ENCODE peak calls at places on chromosomes 1 and 21, in five cellular contexts. I is A549, T is HepG2, B is K562, F is GM12878. G is an unnamed sample.

GRCh38 chr1:26582053-26582835 is 52.7 kb downstream of the RPS6KA1 start:
- DNase-seq in F (no peak), I (no peak), B (no peak), T (no peak), G (no peak)

GRCh38 chr1:195591917-195592672 is 1016.1 kb downstream of the KCNT2 start:
- DNase-seq in B (no peak), F (no peak), I (no peak), T (no peak), G (peak; percentile 89)

GRCh38 chr1:56183151-56183550 is 396.2 kb downstream of the PLPP3 start:
- DNase-seq in B (no peak), F (no peak), I (no peak), T (no peak), G (no peak)

GRCh38 chr1:46413596-46413985 is 19.5 kb downstream of the FAAH start:
- DNase-seq in F (no peak), I (peak; percentile 45), T (peak; percentile 17), B (peak; percentile 77), G (no peak)

GRCh38 chr1:154743536-154744036 is 126.5 kb downstream of the KCNN3 start:
- DNase-seq in F (no peak), B (no peak), I (no peak), T (no peak), G (no peak)

GRCh38 chr1:207861442-207862177 is 49.3 kb downstream of the CD34 start:
- DNase-seq in I (no peak), B (no peak), F (peak; percentile 44), T (no peak), G (no peak)

GRCh38 chr1:72282271-72282656 is at the start of gene NEGR1:
- DNase-seq in I (no peak), T (no peak), B (no peak), F (no peak), G (peak; percentile 68)

GRCh38 chr1:221435510-221435909 is 306.4 kb downstream of the DUSP10 start:
- DNase-seq in F (no peak), B (peak; percentile 42), T (peak; percentile 17), I (peak; percentile 36), G (peak; percentile 83)

GRCh38 chr1:214292317-214292716 is 11.4 kb downstream of the SMYD2 start:
- DNase-seq in I (no peak), T (no peak), B (no peak), F (no peak), G (peak; percentile 53)

GRCh38 chr1:21511579-21512522 is 2.6 kb downstream of the ALPL start:
- DNase-seq in T (no peak), I (no peak), F (no peak), B (no peak), G (peak; percentile 96)

GRCh38 chr21:42658320-42659105 is 5.1 kb downstream of the PDE9A start:
- DNase-seq in I (no peak), F (no peak), B (no peak), T (no peak), G (no peak)

GRCh38 chr1:203289281-203289981 is 15.9 kb upstream of the BTG2 start:
- DNase-seq in T (no peak), I (no peak), F (peak; percentile 99), B (peak; percentile 89), G (no peak)

GRCh38 chr1:82386365-82387069 is 585.8 kb downstream of the ADGRL2 start:
- DNase-seq in T (no peak), F (no peak), B (no peak), I (no peak), G (no peak)

GRCh38 chr1:117627562-117628165 is 21.8 kb downstream of the TENT5C start:
- DNase-seq in F (no peak), B (no peak), T (no peak), I (no peak), G (no peak)

GRCh38 chr1:223201967-223202366 is 58.9 kb upstream of the TLR5 start:
- DNase-seq in B (no peak), F (no peak), T (no peak), I (no peak), G (no peak)

GRCh38 chr1:6475381-6476133 is 9.6 kb upstream of the TNFRSF25 start:
- DNase-seq in I (peak; percentile 73), B (peak; percentile 82), F (no peak), T (no peak), G (no peak)

GRCh38 chr1:31072304-31072746 is 6.8 kb upstream of the PUM1 start:
- DNase-seq in B (peak; percentile 87), F (no peak), I (no peak), T (peak; percentile 14), G (no peak)

GRCh38 chr1:37437058-37437457 is 37.3 kb upstream of the ZC3H12A start:
- DNase-seq in T (no peak), F (no peak), I (no peak), B (no peak), G (no peak)

GRCh38 chr1:116824631-116825399 is 70.6 kb downstream of the CD2 start:
- DNase-seq in I (no peak), B (peak; percentile 46), F (no peak), T (no peak), G (no peak)

GRCh38 chr1:67650061-67650460 is 34.9 kb upstream of the GADD45A start:
- DNase-seq in T (no peak), I (no peak), F (no peak), B (no peak), G (peak; percentile 61)

GRCh38 chr1:24127801-24128363 is 15.1 kb downstream of the IL22RA1 start:
- DNase-seq in F (no peak), B (no peak), T (no peak), I (no peak), G (no peak)

GRCh38 chr1:221100196-221100950 is 221.1 kb downstream of the HLX start:
- DNase-seq in B (peak; percentile 59), T (no peak), F (no peak), I (no peak), G (peak; percentile 86)

GRCh38 chr1:93844262-93845045 is 34.6 kb downstream of the DNTTIP2 start:
- DNase-seq in T (peak; percentile 77), B (peak; percentile 82), I (peak; percentile 54), F (peak; percentile 34), G (peak; percentile 86)

GRCh38 chr1:33379631-33380354 is 51.1 kb downstream of the PHC2 start:
- DNase-seq in T (no peak), B (no peak), F (no peak), I (no peak), G (no peak)

GRCh38 chr1:81511281-81511680 is 289.5 kb upstream of the ADGRL2 start:
- DNase-seq in T (no peak), F (no peak), I (no peak), B (no peak), G (no peak)

GRCh38 chr1:112093372-112093694 is 103.9 kb upstream of the KCND3 start:
- DNase-seq in T (no peak), B (no peak), F (no peak), I (no peak), G (no peak)
- TF ChIP-seq SMC3 in T (no peak), B (no peak), F (no peak), I (no peak), G (no peak)

GRCh38 chr1:235937123-235937522 is 70.4 kb upstream of the LYST start:
- DNase-seq in I (no peak), F (no peak), B (peak; percentile 20), T (no peak), G (no peak)
- TF ChIP-seq USF2 in I (no peak), F (no peak), B (no peak), T (no peak), G (no peak)

DNA sequence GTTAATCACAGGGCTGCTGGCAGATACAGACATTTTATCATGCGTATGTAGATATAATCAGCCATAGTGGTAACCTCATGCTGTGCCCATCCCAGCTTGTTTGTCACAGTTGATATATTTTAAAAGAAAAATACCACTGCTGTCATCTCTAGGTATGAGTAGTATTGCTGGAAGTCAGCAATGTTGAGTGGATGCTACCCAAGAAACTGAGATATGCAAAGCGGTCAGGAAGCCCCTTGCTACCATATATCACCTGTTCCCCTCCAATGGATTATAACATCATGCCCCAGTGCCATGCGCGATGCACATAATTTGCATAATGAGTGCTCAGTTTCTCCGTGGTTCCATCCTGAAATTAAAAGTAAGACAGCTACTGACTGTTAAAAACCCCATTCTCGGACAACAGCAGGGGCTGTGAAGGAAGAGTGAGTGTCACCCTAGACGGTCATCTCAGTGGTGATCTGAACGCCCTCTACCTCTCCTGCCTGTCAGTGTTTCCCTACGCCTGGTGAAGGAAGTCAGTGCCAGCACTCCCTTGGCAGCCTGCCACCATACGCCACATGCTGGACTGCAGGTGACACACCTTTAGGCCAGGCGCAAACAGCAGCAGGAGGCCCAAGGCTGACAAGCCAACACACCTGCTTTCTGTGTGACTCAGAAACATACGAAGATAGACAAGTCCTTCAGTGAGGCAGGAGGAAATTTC is 2.7 kb downstream of the IL10RB start:
- DNase-seq in T (peak; percentile 29), I (no peak), B (no peak), F (peak; percentile 96), G (no peak)
- TF ChIP-seq POLR2A in T (no peak), I (no peak), B (no peak), F (peak; percentile 73), G (no peak)

GRCh38 chr1:170530972-170531757 is 801 bp upstream of the GORAB start:
- DNase-seq in I (no peak), T (no peak), F (no peak), B (peak; percentile 33), G (no peak)
- TF ChIP-seq SMC3 in I (no peak), T (no peak), F (no peak), B (no peak), G (no peak)

GRCh38 chr21:26587621-26588260 is 14.7 kb upstream of the CYYR1 start:
- DNase-seq in F (no peak), I (peak; percentile 31), B (no peak), T (no peak), G (peak; percentile 44)
- TF ChIP-seq USF2 in F (no peak), I (no peak), B (no peak), T (no peak), G (no peak)

DNA sequence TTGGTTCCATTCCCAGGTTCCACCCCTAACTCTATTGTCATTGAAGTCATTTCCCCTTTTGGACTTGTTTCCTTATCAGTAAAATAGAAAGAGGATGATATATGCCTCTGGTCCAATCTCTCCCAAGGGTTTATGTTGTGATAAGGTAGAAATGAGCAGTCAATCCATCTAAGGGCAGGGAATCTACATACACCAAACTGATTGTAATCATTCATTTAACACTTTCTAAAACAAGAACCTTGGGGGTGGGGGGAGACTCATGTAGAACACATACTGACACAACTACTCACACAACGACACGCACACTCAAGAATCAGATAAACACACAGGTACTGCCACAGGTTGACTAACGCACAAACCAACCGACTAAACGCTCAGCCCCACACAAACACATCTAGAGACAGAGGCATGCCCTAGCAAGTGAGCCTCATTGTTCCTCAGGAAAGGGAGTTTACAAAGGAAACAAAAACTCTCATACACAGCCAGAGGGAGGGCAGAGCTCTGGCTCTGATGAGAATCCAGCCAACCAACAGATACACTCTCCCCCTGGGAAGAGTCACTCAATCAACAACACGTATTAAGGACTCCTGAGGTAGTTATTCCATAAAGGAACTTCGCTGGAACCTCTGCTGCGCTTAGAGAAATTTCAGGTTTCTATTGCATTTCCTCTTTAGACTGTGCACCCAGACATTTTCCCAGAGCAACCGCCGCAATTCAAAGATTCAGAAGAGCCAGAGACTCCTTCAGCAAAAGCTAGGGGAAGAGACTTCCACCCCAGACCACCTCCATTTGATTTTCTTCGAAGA is 982 bp downstream of the F11R start:
- DNase-seq in F (no peak), I (no peak), T (no peak), B (peak; percentile 62), G (no peak)
- TF ChIP-seq POLR2A in F (no peak), I (no peak), T (no peak), B (no peak), G (no peak)

DNA sequence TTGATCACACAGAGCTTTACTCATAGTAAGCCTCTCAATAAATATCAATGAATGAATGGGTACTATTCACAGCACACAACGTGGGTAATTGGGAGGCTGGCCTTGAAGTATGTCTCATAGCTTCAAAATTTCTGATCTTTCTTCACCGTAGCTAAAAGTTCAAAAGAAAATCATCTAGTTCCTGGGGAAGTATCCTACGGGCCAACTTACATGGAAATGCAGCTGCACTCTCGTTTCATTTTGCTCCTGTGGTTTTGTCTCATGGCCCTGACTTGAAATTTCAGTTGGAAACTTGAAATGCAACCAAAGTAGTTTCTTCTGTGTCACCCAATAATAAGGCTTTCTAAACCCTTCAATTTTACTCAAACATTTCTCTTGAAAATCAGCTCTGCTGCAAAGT is 76.1 kb upstream of the CNIH3 start:
- DNase-seq in I (no peak), T (no peak), B (no peak), F (no peak), G (peak; percentile 52)
- TF ChIP-seq SMC3 in I (no peak), T (no peak), B (no peak), F (no peak), G (no peak)

G was measured in IMR-90.